ENCODE peak calls at places on chromosomes 4 and X, in eight cellular contexts. Z is lower lobe of right lung, C is PC-9, S is tibial nerve, N is heart right ventricle, D is AG04450, B is thoracic aorta, X is lung. T is an unnamed sample.

GRCh38 chr4:52600275-52600674 is 58.8 kb downstream of the USP46 start:
- DNase-seq in X (no peak), C (no peak), D (no peak), S (no peak), Z (no peak), B (no peak), N (peak), T (no peak)

GRCh38 chrX:54695816-54696487 is 102.1 kb downstream of the ITIH6 start:
- DNase-seq in Z (no peak), B (no peak), C (no peak), X (no peak), D (no peak), S (no peak), N (no peak), T (no peak)

GRCh38 chr4:92615049-92615448 is 311.3 kb downstream of the GRID2 start:
- DNase-seq in D (no peak), N (no peak), X (no peak), S (no peak), Z (no peak), C (no peak), B (no peak), T (no peak)

GRCh38 chrX:136667446-136668168 is 19.6 kb downstream of the CD40LG start:
- DNase-seq in B (no peak), C (peak), D (no peak), Z (no peak), N (no peak), S (no peak), X (no peak), T (no peak)

GRCh38 chr4:43048570-43048969 is 156.1 kb downstream of the GRXCR1 start:
- DNase-seq in C (no peak), S (no peak), Z (no peak), D (no peak), X (no peak), N (no peak), B (no peak), T (no peak)

GRCh38 chrX:23383411-23383810 is 48.8 kb downstream of the PTCHD1 start:
- DNase-seq in N (no peak), C (no peak), D (no peak), B (no peak), Z (no peak), X (no peak), S (no peak), T (no peak)

GRCh38 chr4:147194604-147195003 is 248.9 kb upstream of the TTC29 start:
- DNase-seq in C (no peak), X (no peak), S (no peak), N (no peak), Z (no peak), D (no peak), B (no peak), T (no peak)

GRCh38 chr4:175419120-175419774 is 392.8 kb downstream of the GPM6A start:
- DNase-seq in Z (no peak), B (no peak), D (peak), N (no peak), S (no peak), C (peak), X (no peak), T (no peak)

GRCh38 chr4:153374471-153374870 is 30.0 kb downstream of the MND1 start:
- DNase-seq in C (no peak), Z (no peak), B (no peak), S (no peak), N (no peak), D (no peak), X (no peak), T (no peak)

GRCh38 chrX:71666240-71667223 is 814 bp upstream of the LOC101059915 start:
- DNase-seq in D (no peak), C (no peak), Z (no peak), N (no peak), X (peak), B (no peak), S (no peak), T (no peak)

GRCh38 chr4:40453912-40454311 is 118.8 kb downstream of the CHRNA9 start:
- DNase-seq in D (no peak), N (no peak), C (no peak), S (no peak), Z (no peak), X (no peak), B (no peak), T (no peak)

GRCh38 chr4:147136783-147137182 is 191.1 kb upstream of the TTC29 start:
- DNase-seq in X (no peak), S (no peak), Z (no peak), N (no peak), B (no peak), D (no peak), C (no peak), T (no peak)

GRCh38 chrX:150731795-150732194 is 38.6 kb downstream of the MTMR1 start:
- DNase-seq in B (no peak), S (no peak), D (peak), X (no peak), Z (no peak), N (peak), C (peak), T (no peak)

GRCh38 chrX:44400588-44400987 is 57.1 kb upstream of the EFHC2 start:
- DNase-seq in C (peak), N (no peak), B (no peak), Z (peak), S (no peak), X (no peak), D (peak), T (no peak)

GRCh38 chr4:2051086-2051485 is 8.0 kb upstream of the NAT8L start:
- DNase-seq in Z (no peak), X (no peak), B (no peak), N (no peak), D (no peak), S (no peak), C (no peak), T (no peak)

GRCh38 chrX:107290019-107290418 is 83.6 kb downstream of the DNAAF6 start:
- DNase-seq in B (no peak), D (no peak), X (no peak), C (no peak), N (no peak), S (no peak), Z (no peak), T (no peak)

GRCh38 chrX:103797691-103798090 is 21.1 kb downstream of the PLP1 start:
- DNase-seq in S (no peak), N (no peak), C (no peak), X (no peak), B (no peak), Z (no peak), D (no peak), T (no peak)

GRCh38 chr4:14767142-14767541 is 235.1 kb upstream of the CPEB2 start:
- DNase-seq in S (no peak), N (no peak), C (no peak), X (no peak), Z (no peak), B (no peak), D (no peak), T (no peak)

GRCh38 chrX:51053741-51054140 is 143.2 kb downstream of the BMP15 start:
- DNase-seq in X (no peak), S (no peak), Z (no peak), B (no peak), N (no peak), C (no peak), D (no peak), T (no peak)

GRCh38 chr4:158938462-158939044 is 164.3 kb upstream of the RAPGEF2 start:
- DNase-seq in D (no peak), N (no peak), Z (no peak), B (no peak), S (no peak), C (no peak), X (no peak), T (no peak)

GRCh38 chrX:19063030-19063429 is 59.2 kb downstream of the ADGRG2 start:
- DNase-seq in D (no peak), N (no peak), S (no peak), C (no peak), Z (no peak), X (no peak), B (no peak), T (no peak)

GRCh38 chr4:175536852-175537453 is 275.1 kb downstream of the GPM6A start:
- DNase-seq in C (peak), N (no peak), X (no peak), B (no peak), D (peak), S (no peak), Z (no peak), T (no peak)

GRCh38 chr4:164357957-164358356 is 396.0 kb upstream of the SMIM31 start:
- DNase-seq in N (no peak), D (no peak), C (peak), Z (no peak), S (no peak), B (no peak), X (no peak), T (no peak)

GRCh38 chrX:8731579-8732395 is at the start of gene ANOS1:
- DNase-seq in D (no peak), C (no peak), S (peak), Z (peak), X (peak), B (no peak), N (peak), T (no peak)

GRCh38 chrX:42707742-42708141 is 70.2 kb downstream of the PPP1R2C start:
- DNase-seq in B (no peak), C (no peak), X (no peak), D (no peak), Z (no peak), S (no peak), N (no peak), T (no peak)

GRCh38 chr4:8896506-8896905 is 24.9 kb upstream of the HMX1 start:
- DNase-seq in S (no peak), B (no peak), C (no peak), X (no peak), N (no peak), Z (no peak), D (no peak), T (no peak)

GRCh38 chr4:110641218-110641617 is 18.3 kb upstream of the PITX2 start:
- DNase-seq in N (no peak), D (no peak), S (no peak), B (no peak), X (no peak), Z (no peak), C (no peak), T (no peak)

GRCh38 chr4:105966046-105966445 is 70.8 kb downstream of the NPNT start:
- DNase-seq in B (no peak), C (peak), N (no peak), X (no peak), S (no peak), D (peak), Z (no peak), T (no peak)

GRCh38 chrX:74536142-74537010 is 78.0 kb downstream of the RLIM start:
- DNase-seq in Z (peak), C (no peak), X (peak), B (peak), D (peak), S (peak), N (peak), T (peak)

GRCh38 chr4:87555751-87556619 is 26.8 kb upstream of the SPARCL1 start:
- DNase-seq in S (no peak), C (peak), D (no peak), B (peak), N (no peak), Z (no peak), X (no peak), T (no peak)

GRCh38 chrX:41672643-41673042 is 16.1 kb upstream of the GPR34 start:
- DNase-seq in S (no peak), B (no peak), D (no peak), Z (no peak), C (no peak), N (no peak), X (no peak), T (no peak)

GRCh38 chrX:119147486-119147885 is 19.9 kb upstream of the KIAA1210 start:
- DNase-seq in C (no peak), S (no peak), B (no peak), N (no peak), D (no peak), X (no peak), Z (no peak), T (no peak)

GRCh38 chrX:118228041-118228440 is 111.4 kb upstream of the KLHL13 start:
- DNase-seq in X (no peak), B (no peak), Z (no peak), C (no peak), D (no peak), S (no peak), N (no peak), T (no peak)

GRCh38 chr4:47926667-47927258 is 12.4 kb upstream of the NFXL1 start:
- DNase-seq in N (peak), Z (no peak), D (no peak), B (no peak), C (no peak), X (peak), S (peak), T (peak)

GRCh38 chr4:148207074-148207473 is 235.1 kb downstream of the NR3C2 start:
- DNase-seq in N (no peak), B (no peak), X (no peak), S (no peak), Z (no peak), C (no peak), D (no peak), T (no peak)

GRCh38 chr4:38924266-38924827 is 56.7 kb downstream of the FAM114A1 start:
- DNase-seq in C (no peak), S (no peak), B (no peak), N (no peak), D (no peak), X (no peak), Z (no peak), T (no peak)

GRCh38 chr4:70885174-70885573 is 17.0 kb upstream of the MOB1B start:
- DNase-seq in B (no peak), C (no peak), D (no peak), Z (no peak), N (no peak), X (no peak), S (no peak), T (no peak)

GRCh38 chr4:7862561-7863200 is 77.0 kb downstream of the AFAP1 start:
- DNase-seq in S (no peak), N (no peak), C (no peak), Z (no peak), B (no peak), X (no peak), D (no peak), T (no peak)

GRCh38 chrX:12115377-12115776 is 22.9 kb upstream of the FRMPD4 start:
- DNase-seq in S (no peak), Z (no peak), C (no peak), B (no peak), X (no peak), N (no peak), D (no peak), T (no peak)
- TF ChIP-seq CTCF in S (no peak), Z (no peak), C (peak), B (no peak), X (no peak), N (no peak), D (no peak), T (no peak)

GRCh38 chr4:4585012-4585670 is 43.3 kb upstream of the STX18 start:
- DNase-seq in N (no peak), S (no peak), D (peak), C (peak), Z (no peak), X (no peak), B (no peak), T (no peak)
- H3K4me3 ChIP-seq in N (no peak), S (no peak), D (no peak), C (no peak), Z (no peak), X (no peak), B (no peak), T (no peak)

GRCh38 chrX:116173006-116173405 is 2.5 kb downstream of the AGTR2 start:
- DNase-seq in X (no peak), S (no peak), C (no peak), N (no peak), Z (no peak), B (no peak), D (no peak), T (no peak)
- H3K27ac ChIP-seq in X (no peak), S (no peak), C (no peak), N (no peak), Z (no peak), B (no peak), D (no peak), T (no peak)

DNA sequence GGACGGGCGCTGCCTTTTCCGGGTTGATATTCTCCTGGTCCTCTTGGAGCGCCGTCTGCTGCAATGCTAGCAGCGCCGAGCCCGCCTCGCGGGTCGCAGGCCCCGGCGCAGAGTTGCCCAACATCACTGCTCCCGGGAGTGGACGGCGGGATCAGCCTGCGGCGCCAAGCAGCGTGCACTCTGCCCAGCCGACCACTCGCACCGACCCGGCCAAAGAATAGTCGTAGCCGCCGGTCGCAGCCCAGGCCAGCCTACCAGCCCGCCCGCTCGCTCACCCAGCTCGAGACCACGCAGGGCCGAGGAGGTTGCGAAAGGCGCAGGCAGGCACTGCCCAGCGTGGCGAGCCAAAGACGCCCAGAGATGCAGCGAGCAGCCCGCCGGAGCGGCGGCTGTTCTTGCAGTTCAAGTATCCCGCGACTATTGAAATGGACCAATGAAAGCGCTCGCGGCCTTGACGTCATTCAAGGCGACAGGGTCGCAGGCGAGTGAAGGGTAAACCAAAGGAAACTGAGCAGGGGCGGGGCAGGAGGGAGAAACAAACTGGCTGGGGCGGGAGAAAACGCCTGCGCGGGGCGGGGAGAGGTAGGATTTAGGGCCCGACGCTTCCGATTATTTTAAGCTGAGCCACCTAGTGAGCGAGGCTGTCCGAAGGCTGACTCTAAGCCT is at the start of gene CCNA2:
- DNase-seq in D (peak), N (peak), C (peak), S (peak), X (peak), Z (peak), B (peak), T (peak)
- TF ChIP-seq CTCF in D (peak), N (peak), C (no peak), S (no peak), X (no peak), Z (no peak), B (no peak), T (no peak)

DNA sequence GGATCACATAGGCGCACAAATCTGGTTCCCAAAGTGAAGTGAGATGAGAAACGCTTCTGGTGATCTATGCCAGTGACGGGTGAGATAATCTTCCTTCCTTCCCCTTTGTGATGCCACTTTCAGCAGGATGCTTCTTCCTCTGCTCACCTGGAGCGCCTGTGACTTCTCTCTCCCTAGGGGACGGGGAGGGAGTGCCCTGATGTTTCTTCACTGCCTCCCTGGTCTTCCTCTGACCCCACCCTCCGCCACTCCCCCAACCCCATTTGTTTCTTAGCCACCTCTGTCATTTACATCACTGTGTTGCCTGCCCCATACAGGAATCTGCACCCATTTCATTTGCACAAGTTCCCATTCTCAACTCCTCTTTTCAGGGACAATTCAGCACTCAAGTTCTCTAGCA is 139.0 kb upstream of the MID1 start:
- DNase-seq in D (no peak), B (no peak), N (no peak), S (no peak), C (no peak), Z (no peak), X (no peak), T (no peak)
- H3K4me3 ChIP-seq in D (no peak), B (peak), N (no peak), S (no peak), C (no peak), Z (no peak), X (no peak), T (no peak)